ENCODE peak calls at places on chromosomes 16 and 17, in nine cellular contexts. M is iPS DF 6.9, A is uterus, E is colonic mucosa, I is fibroblast of pulmonary artery, X is AG10803, W is lower leg skin, G is left lung, T is esophagus squamous epithelium. O is an unnamed sample.

GRCh38 chr16:84548971-84549844 is 44.7 kb upstream of the MEAK7 start:
- DNase-seq in M (no peak), A (no peak), E (no peak), I (no peak), X (no peak), W (no peak), G (no peak), T (no peak), O (no peak)

GRCh38 chr17:16314859-16315258 is 38.4 kb downstream of the CENPV start:
- DNase-seq in M (no peak), A (no peak), E (no peak), I (no peak), X (no peak), W (no peak), G (peak; percentile 50), T (no peak), O (no peak)

GRCh38 chr16:50386139-50386538 is 17.4 kb upstream of the BRD7 start:
- DNase-seq in M (no peak), A (no peak), E (no peak), I (no peak), X (no peak), W (no peak), G (no peak), T (no peak), O (no peak)

GRCh38 chr17:28093999-28094716 is 51.7 kb downstream of the NLK start:
- DNase-seq in M (no peak), A (no peak), E (no peak), I (no peak), X (no peak), W (no peak), G (no peak), T (no peak), O (no peak)

GRCh38 chr17:69581061-69581955 is 166.8 kb downstream of the MAP2K6 start:
- DNase-seq in M (no peak), A (no peak), E (no peak), I (no peak), X (no peak), W (no peak), G (no peak), T (no peak), O (no peak)

GRCh38 chr17:51120357-51120738 is 320 bp downstream of the SPAG9 start:
- DNase-seq in M (no peak), A (no peak), E (peak; percentile 56), I (peak; percentile 33), X (no peak), W (no peak), G (no peak), T (no peak), O (peak; percentile 53)

GRCh38 chr17:17044846-17045561 is 2.7 kb downstream of the MPRIP start:
- DNase-seq in M (no peak), A (peak; percentile 54), E (peak; percentile 52), I (peak; percentile 79), X (peak; percentile 73), W (peak; percentile 81), G (no peak), T (no peak), O (peak; percentile 70)

GRCh38 chr17:58666858-58667267 is 25.0 kb downstream of the TEX14 start:
- DNase-seq in M (no peak), A (peak; percentile 48), E (peak; percentile 77), I (peak; percentile 95), X (peak; percentile 4), W (peak; percentile 92), G (peak; percentile 86), T (peak; percentile 20), O (peak; percentile 84)

GRCh38 chr17:1498869-1499268 is 6.4 kb upstream of the MYO1C start:
- DNase-seq in M (no peak), A (no peak), E (no peak), I (peak; percentile 56), X (peak; percentile 48), W (no peak), G (no peak), T (no peak), O (no peak)

GRCh38 chr16:64705443-64705842 is 416.4 kb downstream of the CDH11 start:
- DNase-seq in M (no peak), A (no peak), E (no peak), I (no peak), X (peak; percentile 20), W (no peak), G (no peak), T (no peak), O (no peak)

GRCh38 chr16:35636831-35637230 is 2177.4 kb downstream of the TP53TG3F start:
- DNase-seq in M (no peak), A (no peak), E (no peak), I (no peak), X (no peak), W (no peak), G (no peak), T (no peak), O (no peak)

GRCh38 chr17:10739341-10739905 is 9.6 kb upstream of the TMEM220 start:
- DNase-seq in M (no peak), A (no peak), E (no peak), I (no peak), X (no peak), W (peak; percentile 72), G (peak; percentile 41), T (no peak), O (peak; percentile 7)

GRCh38 chr16:86802013-86802412 is 223.7 kb downstream of the FOXL1 start:
- DNase-seq in M (no peak), A (no peak), E (no peak), I (no peak), X (no peak), W (no peak), G (no peak), T (no peak), O (no peak)

GRCh38 chr16:61792194-61792904 is 243.9 kb downstream of the CDH8 start:
- DNase-seq in M (no peak), A (no peak), E (no peak), I (peak; percentile 77), X (peak; percentile 96), W (no peak), G (no peak), T (no peak), O (no peak)

GRCh38 chr16:85436636-85437160 is 176.4 kb upstream of the GSE1 start:
- DNase-seq in M (no peak), A (peak; percentile 86), E (peak; percentile 92), I (no peak), X (no peak), W (peak; percentile 92), G (no peak), T (no peak), O (peak; percentile 75)

GRCh38 chr17:9729034-9729650 is 62.2 kb downstream of the DHRS7C start:
- DNase-seq in M (peak; percentile 18), A (no peak), E (no peak), I (peak; percentile 60), X (peak; percentile 58), W (no peak), G (no peak), T (no peak), O (peak; percentile 50)

DNA sequence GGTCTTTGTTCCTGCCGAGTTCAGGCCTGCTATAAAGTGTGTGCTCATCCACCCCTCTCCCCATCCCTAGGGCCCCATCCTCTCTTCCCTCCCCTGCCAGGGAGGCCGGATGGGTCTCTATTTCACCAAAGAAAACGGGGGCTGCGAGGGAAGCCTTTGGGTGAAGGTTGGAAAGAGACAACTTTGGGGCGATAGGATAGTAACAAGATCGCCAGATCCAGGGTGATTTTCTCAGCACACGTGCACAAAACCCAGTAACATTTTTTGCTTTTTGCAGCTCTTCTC is 7.0 kb downstream of the CCR7 start:
- DNase-seq in M (no peak), A (no peak), E (no peak), I (no peak), X (no peak), W (peak; percentile 60), G (no peak), T (no peak), O (no peak)
- H3K4me3 ChIP-seq in M (no peak overlapping the region), A (no peak overlapping the region), E (no peak overlapping the region), I (no peak overlapping the region), X (no peak overlapping the region), W (no peak overlapping the region), G (no peak overlapping the region), T (no peak overlapping the region), O (no peak overlapping the region)

GRCh38 chr17:68435876-68436842 is 21.1 kb downstream of the WIPI1 start:
- DNase-seq in M (peak; percentile 58), A (peak; percentile 75), E (peak; percentile 84), I (peak; percentile 88), X (peak; percentile 76), W (peak; percentile 96), G (peak; percentile 73), T (no peak), O (peak; percentile 87)
- H3K4me3 ChIP-seq in M (no peak overlapping the region), A (no peak overlapping the region), E (no peak overlapping the region), I (no peak overlapping the region), X (no peak overlapping the region), W (no peak overlapping the region), G (no peak overlapping the region), T (no peak overlapping the region), O (no peak overlapping the region)

DNA sequence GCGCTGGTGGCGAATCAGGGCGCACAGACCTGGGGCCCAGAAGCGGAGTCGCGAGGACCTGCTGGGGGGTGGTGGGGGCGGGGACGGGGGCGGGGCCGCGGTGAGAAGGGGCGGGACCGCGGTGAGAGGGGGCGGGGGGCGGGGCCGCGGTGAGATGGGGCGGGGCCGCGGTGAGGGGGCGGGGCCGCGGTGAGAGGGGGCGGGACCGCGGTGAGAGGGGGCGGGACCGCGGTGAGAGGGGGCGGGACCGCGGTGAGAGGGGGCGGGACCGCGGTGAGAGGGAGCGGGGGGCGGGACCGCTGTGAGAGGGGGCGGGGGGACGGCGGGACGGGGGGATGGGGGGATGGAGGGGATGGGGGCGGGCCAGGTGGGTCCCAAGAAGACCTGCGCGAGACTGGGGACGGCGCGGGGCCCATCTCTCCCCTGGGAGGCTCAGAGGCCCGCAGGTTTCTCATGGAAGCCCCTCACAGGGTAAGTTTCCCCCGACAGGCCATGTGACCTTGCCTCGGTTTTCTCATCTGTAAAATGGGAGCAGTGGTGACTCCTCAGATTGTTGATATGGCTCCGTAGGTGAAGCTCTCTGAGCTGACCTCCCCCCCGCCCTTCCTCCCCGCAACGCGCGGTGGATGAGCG is 28.6 kb upstream of the DBNDD1 start:
- DNase-seq in M (no peak), A (no peak), E (no peak), I (no peak), X (no peak), W (no peak), G (no peak), T (no peak), O (no peak)
- H3K4me3 ChIP-seq in M (peak overlapping the region; percentile 57), A (peak overlapping the region; percentile 18), E (peak overlapping the region; percentile 36), I (peak overlapping the region; percentile 30), X (peak overlapping the region; percentile 41), W (peak overlapping the region; percentile 24), G (peak overlapping the region; percentile 33), T (peak overlapping the region; percentile 52), O (peak overlapping the region; percentile 65)

GRCh38 chr16:75379911-75380847 is 53.1 kb downstream of the CFDP1 start:
- DNase-seq in M (no peak), A (no peak), E (peak; percentile 27), I (no peak), X (no peak), W (no peak), G (peak; percentile 53), T (no peak), O (no peak)

GRCh38 chr16:75382611-75383010 is 50.7 kb downstream of the CFDP1 start:
- DNase-seq in M (no peak), A (no peak), E (no peak), I (no peak), X (no peak), W (no peak), G (no peak), T (no peak), O (no peak)

GRCh38 chr16:75379339-75379738 is 54.0 kb downstream of the CFDP1 start:
- DNase-seq in M (no peak), A (no peak), E (no peak), I (no peak), X (no peak), W (no peak), G (no peak), T (no peak), O (no peak)

GRCh38 chr16:75378616-75379015 is 54.7 kb downstream of the CFDP1 start:
- DNase-seq in M (no peak), A (no peak), E (no peak), I (no peak), X (peak; percentile 19), W (no peak), G (no peak), T (no peak), O (no peak)

GRCh38 chr16:75380870-75381269 is 52.4 kb downstream of the CFDP1 start:
- DNase-seq in M (no peak), A (no peak), E (no peak), I (peak; percentile 42), X (peak; percentile 43), W (no peak), G (no peak), T (no peak), O (no peak)
- H3K4me3 ChIP-seq in M (no peak overlapping the region), A (no peak overlapping the region), E (no peak overlapping the region), I (no peak overlapping the region), X (no peak overlapping the region), W (no peak overlapping the region), G (no peak overlapping the region), T (no peak overlapping the region), O (no peak overlapping the region)

O was measured in testis.